ENCODE peak calls at places on chromosomes 3 and 15, in eight cellular contexts. H is GM06990, P is type B pancreatic cell, X is fibroblast of pulmonary artery, C is A549, T is neural crest cell, U is nephron progenitor cell, O is uterus. V is an unnamed sample.

GRCh38 chr3:242986-243706 is 46.6 kb downstream of the CHL1 start:
- DNase-seq in H (no peak), P (no peak), X (peak), C (no peak), T (no peak), U (no peak), O (no peak), V (no peak)

GRCh38 chr15:92503889-92504288 is 110.2 kb downstream of the ST8SIA2 start:
- DNase-seq in H (no peak), P (no peak), X (no peak), C (no peak), T (no peak), U (no peak), O (no peak), V (no peak)

GRCh38 chr3:119329551-119329950 is 35.4 kb downstream of the ARHGAP31 start:
- DNase-seq in H (no peak), P (no peak), X (no peak), C (no peak), T (peak), U (no peak), O (no peak), V (no peak)

GRCh38 chr15:81297580-81298575 is 26.1 kb downstream of the STARD5 start:
- DNase-seq in H (no peak), P (no peak), X (no peak), C (no peak), T (no peak), U (no peak), O (no peak), V (no peak)

GRCh38 chr15:31305375-31305774 is 21.3 kb upstream of the KLF13 start:
- DNase-seq in H (no peak), P (peak), X (no peak), C (no peak), T (no peak), U (no peak), O (no peak), V (no peak)

GRCh38 chr15:75928680-75929608 is 25.3 kb downstream of the FBXO22 start:
- DNase-seq in H (no peak), P (no peak), X (peak), C (peak), T (peak), U (peak), O (no peak), V (peak)

GRCh38 chr3:66036586-66037061 is 2.1 kb downstream of the MAGI1 start:
- DNase-seq in H (no peak), P (no peak), X (peak), C (no peak), T (no peak), U (peak), O (no peak), V (no peak)

GRCh38 chr3:130393594-130393993 is 48.1 kb downstream of the COL6A5 start:
- DNase-seq in H (no peak), P (no peak), X (no peak), C (no peak), T (no peak), U (no peak), O (no peak), V (no peak)

GRCh38 chr15:71800835-71801745 is 9.3 kb upstream of the NR2E3 start:
- DNase-seq in H (no peak), P (peak), X (peak), C (peak), T (peak), U (peak), O (no peak), V (peak)

GRCh38 chr3:137347132-137347531 is 389.3 kb downstream of the IL20RB start:
- DNase-seq in H (no peak), P (no peak), X (no peak), C (peak), T (no peak), U (no peak), O (no peak), V (no peak)
- TF ChIP-seq CTCF in H (peak), P (peak), X (no peak), C (no peak), T (peak), U (no peak), O (no peak), V (no peak)

GRCh38 chr3:39573392-39573791 is 105.9 kb downstream of the MOBP start:
- DNase-seq in H (no peak), P (no peak), X (no peak), C (no peak), T (no peak), U (no peak), O (no peak), V (no peak)
- TF ChIP-seq CTCF in H (no peak), P (no peak), X (no peak), C (no peak), T (no peak), U (no peak), O (no peak), V (no peak)

DNA sequence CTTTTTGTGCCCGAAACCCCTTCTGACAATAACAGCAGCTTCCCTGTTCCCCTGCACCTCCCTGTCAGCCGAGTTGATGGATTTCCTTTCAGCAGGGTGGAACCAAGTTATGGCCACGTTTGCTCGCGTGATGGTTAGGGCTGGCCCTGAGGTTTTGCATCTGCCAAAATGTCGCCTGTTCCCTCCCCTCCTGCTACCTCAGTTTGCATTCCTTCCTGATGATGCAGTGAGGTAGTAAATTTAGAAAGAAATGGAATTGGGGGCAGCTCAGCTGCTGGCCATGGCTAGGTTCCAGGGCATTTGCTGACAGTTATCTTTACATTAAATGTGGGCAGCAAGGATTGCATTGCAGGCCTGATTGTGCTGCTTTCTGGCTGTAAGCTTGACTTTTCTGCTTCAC is 13.2 kb downstream of the LIMD1 start:
- DNase-seq in H (no peak), P (no peak), X (peak), C (no peak), T (no peak), U (no peak), O (peak), V (no peak)
- TF ChIP-seq CTCF in H (no peak), P (no peak), X (no peak), C (no peak), T (no peak), U (no peak), O (no peak), V (no peak)

DNA sequence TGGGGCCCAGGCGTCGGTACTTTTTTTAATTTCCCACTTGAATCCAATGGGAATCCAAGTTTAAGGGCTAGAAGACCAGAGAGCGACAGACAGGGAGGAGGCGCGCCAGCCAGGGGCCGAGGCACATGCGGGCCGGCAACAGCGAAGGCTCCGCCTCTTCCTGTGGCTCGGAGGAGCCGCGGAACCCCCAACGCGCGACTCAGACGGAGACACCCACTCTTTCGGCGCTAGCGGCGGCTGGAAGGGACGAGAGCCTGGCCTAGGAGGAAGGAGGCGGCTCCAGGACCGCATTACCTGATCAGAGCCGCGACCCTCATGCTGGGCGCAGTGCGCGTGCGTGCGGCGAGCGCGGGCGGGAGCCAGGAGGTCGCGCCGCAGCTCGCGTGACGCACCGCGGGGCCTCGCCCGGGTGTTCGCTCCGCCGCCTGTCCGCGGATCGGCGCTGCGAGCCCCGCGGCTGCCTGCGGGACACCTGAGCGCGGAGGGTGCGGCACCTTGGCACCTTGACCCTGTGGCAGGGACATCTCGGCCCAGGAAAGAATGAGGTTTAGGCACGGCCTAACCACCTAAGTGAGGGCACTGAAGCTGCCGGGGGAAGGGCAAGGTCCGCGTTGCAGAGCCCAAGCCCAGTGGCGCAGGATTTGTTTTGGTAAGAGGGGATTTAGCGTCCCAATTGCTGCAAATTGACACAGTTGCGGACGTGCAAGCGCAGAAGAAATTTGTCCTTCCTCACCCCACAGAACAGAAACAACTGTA is at the start of gene DPH6:
- DNase-seq in H (peak), P (peak), X (peak), C (peak), T (peak), U (peak), O (peak), V (peak)
- TF ChIP-seq CTCF in H (no peak), P (peak), X (no peak), C (no peak), T (no peak), U (no peak), O (peak), V (peak)

V was measured in endothelial cell.